ENCODE peak calls at places on chromosomes 12 and 14, in four cellular contexts. R is esophagus squamous epithelium, M is B cell, F is lung. Z is an unnamed sample.

GRCh38 chr12:122079532-122080081 is 1.1 kb downstream of the MLXIP start:
- DNase-seq in R (no peak), M (peak), F (no peak), Z (no peak)

GRCh38 chr14:90811641-90812040 is 4.6 kb downstream of the TTC7B start:
- DNase-seq in R (no peak), M (no peak), F (no peak), Z (no peak)

GRCh38 chr14:55837467-55837866 is 257.5 kb downstream of the KTN1 start:
- DNase-seq in R (no peak), M (no peak), F (no peak), Z (no peak)

GRCh38 chr12:90958995-90959394 is 4.0 kb upstream of the CCER1 start:
- DNase-seq in R (no peak), M (no peak), F (no peak), Z (no peak)

GRCh38 chr14:76354310-76354709 is 21.6 kb upstream of the ESRRB start:
- DNase-seq in R (no peak), M (no peak), F (no peak), Z (no peak)

GRCh38 chr12:18750087-18750486 is 12.2 kb downstream of the CAPZA3 start:
- DNase-seq in R (no peak), M (no peak), F (no peak), Z (no peak)

GRCh38 chr14:74820288-74820687 is 55.7 kb downstream of the PROX2 start:
- DNase-seq in R (no peak), M (no peak), F (no peak), Z (no peak)

GRCh38 chr14:33294419-33294818 is 355.7 kb downstream of the NPAS3 start:
- DNase-seq in R (no peak), M (no peak), F (no peak), Z (no peak)

GRCh38 chr14:69873877-69874780 is 5.1 kb upstream of the SMOC1 start:
- DNase-seq in R (no peak), M (no peak), F (no peak), Z (no peak)

GRCh38 chr12:117033382-117034045 is 65.7 kb downstream of the TESC start:
- DNase-seq in R (no peak), M (no peak), F (no peak), Z (no peak)

GRCh38 chr12:124651508-124652273 is 84.3 kb upstream of the NCOR2 start:
- DNase-seq in R (no peak), M (no peak), F (no peak), Z (no peak)

GRCh38 chr14:68195126-68195525 is 375.5 kb downstream of the RAD51B start:
- DNase-seq in R (no peak), M (no peak), F (no peak), Z (no peak)

GRCh38 chr12:13234045-13234641 is 37.6 kb downstream of the EMP1 start:
- DNase-seq in R (no peak), M (peak), F (peak), Z (peak)

GRCh38 chr12:113846275-113846674 is 119.8 kb downstream of the RBM19 start:
- DNase-seq in R (no peak), M (no peak), F (no peak), Z (no peak)

GRCh38 chr12:101866615-101867373 is 10.6 kb upstream of the DRAM1 start:
- DNase-seq in R (no peak), M (no peak), F (no peak), Z (no peak)

GRCh38 chr12:46608431-46609280 is 217.1 kb downstream of the SLC38A4 start:
- DNase-seq in R (no peak), M (no peak), F (no peak), Z (no peak)

GRCh38 chr14:20631023-20631820 is 10.3 kb downstream of the OR6S1 start:
- DNase-seq in R (no peak), M (peak), F (no peak), Z (peak)

GRCh38 chr14:69246331-69246730 is 13.6 kb upstream of the GALNT16 start:
- DNase-seq in R (no peak), M (no peak), F (no peak), Z (no peak)

GRCh38 chr12:4604684-4605193 is 42.7 kb downstream of the DYRK4 start:
- DNase-seq in R (peak), M (peak), F (peak), Z (peak)

GRCh38 chr12:4303750-4304149 is 17.3 kb upstream of the TIGAR start:
- DNase-seq in R (no peak), M (no peak), F (no peak), Z (no peak)

GRCh38 chr12:30796891-30797371 is 42.2 kb upstream of the CAPRIN2 start:
- DNase-seq in R (no peak), M (no peak), F (no peak), Z (no peak)

GRCh38 chr12:85279449-85280137 is 427 bp upstream of the ALX1 start:
- DNase-seq in R (no peak), M (no peak), F (no peak), Z (no peak)

GRCh38 chr14:42130809-42131208 is 524.1 kb downstream of the LRFN5 start:
- DNase-seq in R (no peak), M (no peak), F (no peak), Z (no peak)

GRCh38 chr14:59317782-59318505 is 129.5 kb downstream of the DAAM1 start:
- DNase-seq in R (no peak), M (no peak), F (no peak), Z (no peak)

GRCh38 chr12:63056649-63057048 is 94.4 kb downstream of the AVPR1A start:
- DNase-seq in R (no peak), M (no peak), F (no peak), Z (no peak)

GRCh38 chr12:107012736-107013425 is 25.9 kb upstream of the MTERF2 start:
- DNase-seq in R (no peak), M (no peak), F (no peak), Z (no peak)

GRCh38 chr14:39023939-39024871 is 78.8 kb downstream of the SEC23A start:
- DNase-seq in R (no peak), M (no peak), F (no peak), Z (no peak)

DNA sequence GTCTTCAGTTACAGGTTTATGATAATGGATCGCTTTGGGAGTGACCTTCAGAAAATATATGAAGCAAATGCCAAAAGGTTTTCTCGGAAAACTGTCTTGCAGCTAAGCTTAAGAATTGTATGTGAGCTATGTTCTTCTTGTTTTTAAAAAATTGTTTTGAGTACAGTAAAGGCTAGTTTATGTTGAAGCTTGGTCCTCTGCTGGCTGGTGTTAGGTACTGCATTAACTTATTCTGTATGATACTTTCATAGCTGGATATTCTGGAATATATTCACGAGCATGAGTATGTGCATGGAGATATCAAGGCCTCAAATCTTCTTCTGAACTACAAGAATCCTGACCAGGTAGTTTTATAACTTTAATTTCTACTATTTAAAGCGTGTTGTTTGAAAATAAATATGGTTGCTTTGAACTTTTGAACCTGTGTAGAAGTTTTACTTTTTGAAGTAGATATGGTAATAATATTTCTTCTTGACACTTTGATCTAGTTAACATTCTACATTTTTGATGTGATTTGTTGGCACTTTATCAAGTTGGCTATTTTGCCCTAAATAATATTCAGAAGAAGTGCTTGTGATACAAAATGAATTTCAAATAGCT is 55.7 kb downstream of the VRK1 start:
- DNase-seq in R (no peak), M (peak), F (no peak), Z (no peak)
- TF ChIP-seq CTCF in R (peak), M (peak), F (peak), Z (peak)

GRCh38 chr14:93648440-93649168 is 139.7 kb downstream of the PRIMA1 start:
- DNase-seq in R (no peak), M (no peak), F (no peak), Z (no peak)
- TF ChIP-seq CTCF in R (peak), M (no peak), F (no peak), Z (peak)

GRCh38 chr12:110403146-110403974 is at the start of gene ANAPC7:
- DNase-seq in R (peak), M (peak), F (peak), Z (peak)
- TF ChIP-seq CTCF in R (no peak), M (no peak), F (no peak), Z (no peak)

DNA sequence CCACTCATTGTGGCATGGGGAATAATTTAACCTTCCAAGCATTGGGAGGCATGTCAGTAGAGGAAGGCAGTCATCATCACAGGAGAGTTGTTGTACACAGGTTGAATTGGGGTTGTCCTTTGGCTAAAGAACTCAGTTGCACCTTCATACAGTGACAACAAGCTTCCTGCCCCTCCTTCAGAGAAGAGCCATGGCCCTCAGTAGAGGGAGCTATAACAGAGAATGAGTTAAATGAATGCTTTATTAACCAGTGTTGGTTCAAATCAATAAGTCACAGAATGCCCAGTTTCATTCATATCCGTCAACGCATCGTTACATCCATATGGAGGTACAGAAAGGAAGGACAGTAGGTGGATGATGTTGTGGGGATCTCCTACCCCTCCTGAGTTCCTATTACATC is 4.8 kb downstream of the IFNG-AS1 start:
- DNase-seq in R (no peak), M (no peak), F (no peak), Z (no peak)
- TF ChIP-seq CTCF in R (no peak), M (no peak), F (no peak), Z (no peak)

GRCh38 chr12:58832920-58833319 is 87.4 kb downstream of the LRIG3 start:
- DNase-seq in R (no peak), M (no peak), F (no peak), Z (no peak)

GRCh38 chr12:58833844-58834243 is 86.5 kb downstream of the LRIG3 start:
- DNase-seq in R (no peak), M (no peak), F (no peak), Z (no peak)
- TF ChIP-seq CTCF in R (no peak), M (no peak), F (no peak), Z (no peak)

DNA sequence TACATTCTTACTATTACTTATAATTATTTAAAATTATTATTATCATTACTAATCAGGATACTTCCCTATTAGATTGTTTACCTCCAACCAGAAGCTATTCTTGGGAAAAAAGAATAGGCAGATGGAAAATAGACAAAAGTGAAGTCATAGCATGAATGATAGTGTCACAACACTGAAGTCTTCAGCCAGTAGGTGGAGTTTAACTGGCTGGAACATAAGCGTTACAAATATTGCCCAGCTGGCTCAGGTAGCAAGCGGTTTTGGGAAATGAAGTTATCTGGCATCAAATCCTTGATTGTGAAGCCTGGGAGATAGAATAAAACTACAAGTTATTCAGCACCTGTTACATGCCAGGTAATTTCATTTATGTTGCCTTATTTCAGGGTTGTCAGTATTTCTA is 762.9 kb downstream of the C12orf50 start:
- DNase-seq in R (no peak), M (no peak), F (no peak), Z (no peak)
- TF ChIP-seq CTCF in R (no peak), M (no peak), F (no peak), Z (peak)

GRCh38 chr12:10613334-10614055 is at the start of gene MAGOHB:
- DNase-seq in R (peak), M (peak), F (peak), Z (peak)

GRCh38 chr12:10614056-10614370 is 604 bp upstream of the MAGOHB start:
- DNase-seq in R (no peak), M (no peak), F (no peak), Z (no peak)

GRCh38 chr12:10612954-10613333 is 465 bp downstream of the MAGOHB start:
- DNase-seq in R (no peak), M (no peak), F (no peak), Z (no peak)

GRCh38 chr12:10617868-10618267 is 4.5 kb upstream of the MAGOHB start:
- DNase-seq in R (no peak), M (no peak), F (no peak), Z (no peak)

GRCh38 chr12:10615532-10615931 is 2.1 kb upstream of the MAGOHB start:
- DNase-seq in R (no peak), M (no peak), F (no peak), Z (no peak)
- TF ChIP-seq CTCF in R (no peak), M (no peak), F (no peak), Z (peak)

Z was measured in neural crest cell.